ENCODE peak calls at places on chromosomes 16 and 17, in seven cellular contexts. X is stomach, D is A549, W is sigmoid colon, K is ovary, B is suprapubic skin, T is H1. H is an unnamed sample. For H3K4me1, the result is how much of the 10 kb centered on the place peaks cover.

GRCh38 chr16:728890-729744 is 2.2 kb downstream of the HAGHL start:
- DNase-seq in X (no peak), D (no peak), W (no peak), K (no peak), B (no peak), T (no peak), H (peak)

GRCh38 chr17:6712058-6712853 is 913 bp downstream of the SLC13A5 start:
- DNase-seq in X (no peak), D (peak), W (no peak), K (peak), B (no peak), T (peak), H (no peak)

GRCh38 chr17:9080296-9080914 is 59.1 kb downstream of the NTN1 start:
- DNase-seq in X (no peak), D (no peak), W (no peak), K (no peak), B (no peak), T (no peak), H (no peak)

GRCh38 chr16:29710227-29711219 is 31.5 kb downstream of the QPRT start:
- DNase-seq in X (no peak), D (peak), W (no peak), K (peak), B (no peak), T (no peak), H (no peak)

GRCh38 chr16:29665294-29666077 is 2.4 kb downstream of the SPN start:
- DNase-seq in X (no peak), D (no peak), W (no peak), K (no peak), B (no peak), T (no peak), H (no peak)

GRCh38 chr17:63911657-63912100 is 621 bp upstream of the CSHL1 start:
- DNase-seq in X (peak), D (peak), W (no peak), K (peak), B (peak), T (no peak), H (no peak)

GRCh38 chr17:927611-928461 is 51.7 kb downstream of the NXN start:
- DNase-seq in X (peak), D (peak), W (peak), K (no peak), B (no peak), T (no peak), H (peak)

GRCh38 chr17:81092518-81093095 is 57.7 kb downstream of the BAIAP2 start:
- DNase-seq in X (peak), D (no peak), W (no peak), K (no peak), B (no peak), T (no peak), H (peak)

GRCh38 chr17:64172510-64172909 is 42.6 kb upstream of the ERN1 start:
- DNase-seq in X (no peak), D (no peak), W (no peak), K (no peak), B (no peak), T (no peak), H (no peak)

GRCh38 chr16:56513972-56514371 is 5.9 kb downstream of the BBS2 start:
- DNase-seq in X (peak), D (peak), W (no peak), K (peak), B (no peak), T (no peak), H (no peak)

GRCh38 chr16:56869513-56870270 is 4.7 kb downstream of the SLC12A3 start:
- DNase-seq in X (no peak), D (peak), W (no peak), K (no peak), B (no peak), T (peak), H (peak)

GRCh38 chr16:87190288-87191240 is 126.6 kb downstream of the C16orf95 start:
- DNase-seq in X (no peak), D (no peak), W (no peak), K (no peak), B (no peak), T (no peak), H (no peak)

GRCh38 chr17:60091908-60092331 is 13.2 kb upstream of the HEATR6 start:
- DNase-seq in X (no peak), D (no peak), W (no peak), K (no peak), B (no peak), T (no peak), H (no peak)

GRCh38 chr17:79810138-79811027 is 13.5 kb upstream of the CBX8 start:
- DNase-seq in X (peak), D (peak), W (peak), K (no peak), B (peak), T (no peak), H (peak)

GRCh38 chr17:77892469-77893143 is 65.9 kb upstream of the TNRC6C start:
- DNase-seq in X (no peak), D (no peak), W (peak), K (no peak), B (peak), T (peak), H (no peak)

GRCh38 chr16:69691980-69692911 is 34.1 kb downstream of the NQO1 start:
- DNase-seq in X (no peak), D (no peak), W (no peak), K (no peak), B (no peak), T (no peak), H (no peak)

GRCh38 chr16:14112539-14112856 is 41.4 kb downstream of the MRTFB start:
- DNase-seq in X (no peak), D (no peak), W (no peak), K (no peak), B (no peak), T (no peak), H (no peak)

GRCh38 chr16:34803683-34804416 is 1344.4 kb downstream of the TP53TG3F start:
- DNase-seq in X (no peak), D (no peak), W (no peak), K (no peak), B (peak), T (no peak), H (no peak)

GRCh38 chr16:14334366-14335105 is 263.4 kb downstream of the MRTFB start:
- DNase-seq in X (no peak), D (no peak), W (no peak), K (no peak), B (no peak), T (no peak), H (no peak)

GRCh38 chr17:80862341-80862969 is 129.2 kb upstream of the CHMP6 start:
- DNase-seq in X (no peak), D (no peak), W (peak), K (no peak), B (no peak), T (no peak), H (no peak)

GRCh38 chr16:79168321-79168720 is 432.2 kb downstream of the MAF start:
- DNase-seq in X (no peak), D (no peak), W (no peak), K (no peak), B (no peak), T (no peak), H (no peak)

GRCh38 chr17:57420674-57421392 is 164.5 kb downstream of the MSI2 start:
- DNase-seq in X (peak), D (no peak), W (no peak), K (no peak), B (no peak), T (no peak), H (no peak)

GRCh38 chr16:19858006-19858653 is 26.5 kb downstream of the GPRC5B start:
- DNase-seq in X (no peak), D (no peak), W (no peak), K (no peak), B (peak), T (no peak), H (no peak)

GRCh38 chr16:47285001-47285400 is 141.3 kb upstream of the NETO2 start:
- DNase-seq in X (no peak), D (no peak), W (no peak), K (no peak), B (no peak), T (no peak), H (no peak)
- H3K4me1 ChIP-seq in X (under half), D (under half), W (under half), K (under half), B (under half), T (under half), H (under half)

GRCh38 chr17:42536048-42536371 is at the start of gene NAGLU:
- DNase-seq in X (peak), D (peak), W (peak), K (peak), B (peak), T (no peak), H (peak)
- TF ChIP-seq EP300 in X (peak), D (no peak), W (peak), K (peak), B (no peak), T (no peak), H (no peak)

GRCh38 chr16:28003021-28003865 is 60.3 kb downstream of the GSG1L start:
- DNase-seq in X (no peak), D (no peak), W (no peak), K (no peak), B (no peak), T (no peak), H (no peak)
- H3K4me1 ChIP-seq in X (under half), D (under half), W (under half), K (under half), B (under half), T (under half), H (under half)

GRCh38 chr17:58886514-58886913 is 130.9 kb downstream of the PPM1E start:
- DNase-seq in X (no peak), D (no peak), W (no peak), K (no peak), B (no peak), T (no peak), H (no peak)
- TF ChIP-seq EP300 in X (no peak), D (no peak), W (no peak), K (no peak), B (no peak), T (no peak), H (no peak)

DNA sequence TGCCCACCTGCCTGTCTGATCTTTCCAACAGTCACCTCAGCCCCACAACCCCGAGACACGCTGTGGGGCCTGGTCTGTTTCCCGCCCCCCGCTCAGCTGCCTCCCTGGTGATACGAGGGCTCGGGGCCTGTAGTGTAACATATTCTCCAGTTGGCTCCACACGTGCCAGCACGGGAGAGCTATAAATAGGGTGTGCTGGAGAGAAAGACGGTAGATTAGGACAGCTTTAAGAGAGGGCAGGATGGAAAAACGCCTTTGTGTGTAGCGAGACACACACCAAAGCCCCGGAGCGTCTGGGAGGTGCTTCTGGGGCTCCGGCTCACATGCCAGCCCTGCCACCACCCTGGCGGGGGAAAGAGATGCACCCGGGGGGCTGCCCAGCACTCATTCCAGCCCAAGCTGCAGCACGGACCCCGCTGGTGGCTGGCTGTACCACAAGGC is 7.4 kb upstream of the MTSS2 start:
- DNase-seq in X (no peak), D (no peak), W (peak), K (no peak), B (no peak), T (no peak), H (no peak)
- H3K4me1 ChIP-seq in X (half or more), D (half or more), W (half or more), K (half or more), B (half or more), T (under half), H (half or more)

DNA sequence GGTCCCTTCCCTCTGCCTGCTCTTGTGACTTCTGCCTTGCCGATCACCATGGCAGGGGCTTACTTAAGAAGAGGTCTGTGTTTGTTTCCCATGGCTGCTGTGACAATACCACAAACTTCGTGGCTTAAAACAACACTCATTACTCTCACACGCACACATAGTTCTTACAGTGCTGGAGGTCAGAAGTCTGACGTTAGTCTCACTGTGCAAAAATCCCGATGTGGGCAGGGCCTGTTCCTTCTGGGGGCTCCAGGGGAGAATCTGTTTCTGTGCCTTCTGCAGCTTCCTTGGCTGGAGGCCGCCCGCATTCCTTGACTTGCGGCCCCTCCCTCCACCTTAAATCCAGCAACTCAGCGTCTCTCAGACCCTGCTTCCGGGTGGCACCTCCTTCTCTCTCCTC is 249.2 kb upstream of the GSE1 start:
- DNase-seq in X (no peak), D (no peak), W (no peak), K (no peak), B (no peak), T (no peak), H (no peak)
- TF ChIP-seq EP300 in X (no peak), D (no peak), W (no peak), K (no peak), B (no peak), T (no peak), H (no peak)

GRCh38 chr17:27546624-27547300 is 84.2 kb upstream of the LGALS9 start:
- DNase-seq in X (no peak), D (no peak), W (no peak), K (no peak), B (no peak), T (no peak), H (no peak)
- H3K4me1 ChIP-seq in X (half or more), D (half or more), W (under half), K (under half), B (under half), T (under half), H (under half)